ENCODE peak calls at places on chromosomes 6 and 20, in seven cellular contexts. P is GM13976, Y is mesothelial cell of epicardium, C is adrenal gland, R is endothelial cell of umbilical vein, M is endothelial cell, V is fibroblast of lung. L is an unnamed sample.

GRCh38 chr6:16129623-16130243 is 847 bp downstream of the MYLIP start:
- DNase-seq in P (no peak), Y (no peak), C (peak), R (peak), M (peak), V (peak), L (no peak)

GRCh38 chr20:44438782-44439181 is 36.9 kb upstream of the TTPAL start:
- DNase-seq in P (no peak), Y (no peak), C (no peak), R (no peak), M (no peak), V (no peak), L (no peak)

GRCh38 chr20:63969851-63970713 is at the start of gene ZNF512B:
- DNase-seq in P (peak), Y (peak), C (peak), R (no peak), M (peak), V (peak), L (peak)

GRCh38 chr20:44170796-44171410 is 16.1 kb downstream of the JPH2 start:
- DNase-seq in P (no peak), Y (no peak), C (no peak), R (no peak), M (no peak), V (no peak), L (no peak)

GRCh38 chr6:31351734-31352496 is 5.1 kb downstream of the HLA-B start:
- DNase-seq in P (no peak), Y (no peak), C (no peak), R (no peak), M (no peak), V (no peak), L (no peak)

GRCh38 chr6:9540534-9541126 is 874.2 kb downstream of the TFAP2A start:
- DNase-seq in P (peak), Y (no peak), C (no peak), R (peak), M (peak), V (peak), L (peak)

GRCh38 chr20:42678895-42679294 is 510.8 kb downstream of the PTPRT start:
- DNase-seq in P (no peak), Y (no peak), C (no peak), R (no peak), M (no peak), V (no peak), L (no peak)

GRCh38 chr6:110543106-110543505 is 66.7 kb upstream of the SLC22A16 start:
- DNase-seq in P (no peak), Y (no peak), C (no peak), R (no peak), M (no peak), V (no peak), L (no peak)

GRCh38 chr6:52881996-52882841 is 27.3 kb downstream of the GSTA3 start:
- DNase-seq in P (peak), Y (no peak), C (peak), R (peak), M (peak), V (peak), L (peak)

GRCh38 chr6:14762077-14762476 is 483.8 kb upstream of the JARID2 start:
- DNase-seq in P (no peak), Y (no peak), C (no peak), R (no peak), M (no peak), V (no peak), L (no peak)

GRCh38 chr20:25619514-25619913 is 4.3 kb downstream of the NANP start:
- DNase-seq in P (no peak), Y (no peak), C (peak), R (no peak), M (no peak), V (no peak), L (no peak)

GRCh38 chr20:844473-845225 is 11.1 kb downstream of the FAM110A start:
- DNase-seq in P (peak), Y (peak), C (peak), R (peak), M (peak), V (peak), L (peak)

GRCh38 chr20:50073500-50073899 is 39.5 kb downstream of the UBE2V1 start:
- DNase-seq in P (no peak), Y (no peak), C (no peak), R (no peak), M (no peak), V (no peak), L (no peak)

GRCh38 chr20:41454250-41454649 is 87.6 kb upstream of the EMILIN3 start:
- DNase-seq in P (no peak), Y (no peak), C (no peak), R (no peak), M (no peak), V (no peak), L (no peak)

GRCh38 chr20:33589059-33589458 is 73.1 kb upstream of the C20orf144 start:
- DNase-seq in P (no peak), Y (no peak), C (no peak), R (no peak), M (no peak), V (no peak), L (no peak)

GRCh38 chr20:1309439-1309847 is 19.5 kb downstream of the SDCBP2 start:
- DNase-seq in P (no peak), Y (no peak), C (no peak), R (no peak), M (no peak), V (no peak), L (no peak)

GRCh38 chr20:33933469-33933909 is 60.2 kb upstream of the RALY start:
- DNase-seq in P (peak), Y (no peak), C (peak), R (no peak), M (peak), V (no peak), L (peak)

GRCh38 chr6:134187154-134187553 is 130.8 kb downstream of the SGK1 start:
- DNase-seq in P (no peak), Y (no peak), C (no peak), R (no peak), M (no peak), V (no peak), L (no peak)

GRCh38 chr20:52684911-52685310 is 287.2 kb upstream of the TSHZ2 start:
- DNase-seq in P (no peak), Y (no peak), C (no peak), R (no peak), M (no peak), V (peak), L (no peak)

GRCh38 chr20:32231847-32232246 is 24.2 kb downstream of the POFUT1 start:
- DNase-seq in P (peak), Y (no peak), C (no peak), R (peak), M (peak), V (no peak), L (no peak)

GRCh38 chr6:12637960-12638641 is 78.5 kb upstream of the PHACTR1 start:
- DNase-seq in P (peak), Y (no peak), C (peak), R (peak), M (peak), V (peak), L (peak)

GRCh38 chr6:12635375-12635774 is 81.2 kb upstream of the PHACTR1 start:
- DNase-seq in P (no peak), Y (no peak), C (no peak), R (no peak), M (no peak), V (peak), L (no peak)

GRCh38 chr6:12640438-12640837 is 76.1 kb upstream of the PHACTR1 start:
- DNase-seq in P (no peak), Y (no peak), C (no peak), R (no peak), M (no peak), V (no peak), L (no peak)

GRCh38 chr6:12635813-12636212 is 80.8 kb upstream of the PHACTR1 start:
- DNase-seq in P (no peak), Y (no peak), C (no peak), R (no peak), M (no peak), V (peak), L (no peak)

DNA sequence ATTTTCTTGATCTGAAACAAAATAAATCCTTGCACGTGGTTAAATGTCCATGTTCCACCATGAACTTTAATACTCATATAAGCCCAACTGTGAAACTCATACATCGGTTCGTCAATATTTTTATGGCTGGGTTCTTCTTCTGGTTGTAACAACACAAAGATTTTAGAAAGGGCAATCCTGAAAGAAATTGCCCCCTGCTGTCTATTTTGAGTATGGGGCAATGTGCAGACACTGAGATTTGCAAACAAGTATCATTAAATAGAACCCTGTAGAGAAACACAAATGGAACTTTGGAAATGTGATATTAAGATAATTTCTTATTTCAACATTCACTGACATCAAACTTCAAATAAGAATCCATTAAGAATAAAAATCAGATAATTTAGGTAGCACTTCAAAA is 80.2 kb upstream of the PHACTR1 start:
- DNase-seq in P (no peak), Y (no peak), C (no peak), R (no peak), M (no peak), V (no peak), L (no peak)
- TF ChIP-seq CTCF in P (no peak), Y (no peak), C (no peak), R (peak), M (peak), V (no peak), L (no peak)

GRCh38 chr6:165889636-165890403 is 226.8 kb upstream of the PDE10A start:
- DNase-seq in P (no peak), Y (no peak), C (peak), R (no peak), M (peak), V (peak), L (no peak)
- TF ChIP-seq CTCF in P (peak), Y (peak), C (peak), R (no peak), M (peak), V (peak), L (peak)

GRCh38 chr6:903746-904145 is 210.8 kb upstream of the EXOC2 start:
- DNase-seq in P (no peak), Y (no peak), C (no peak), R (no peak), M (no peak), V (peak), L (no peak)

GRCh38 chr6:904994-905393 is 212.1 kb upstream of the EXOC2 start:
- DNase-seq in P (no peak), Y (no peak), C (no peak), R (no peak), M (no peak), V (no peak), L (no peak)

GRCh38 chr6:901696-902455 is 208.9 kb upstream of the EXOC2 start:
- DNase-seq in P (no peak), Y (no peak), C (no peak), R (no peak), M (no peak), V (no peak), L (no peak)

GRCh38 chr6:897561-898207 is 204.7 kb upstream of the EXOC2 start:
- DNase-seq in P (no peak), Y (no peak), C (no peak), R (no peak), M (no peak), V (no peak), L (no peak)

DNA sequence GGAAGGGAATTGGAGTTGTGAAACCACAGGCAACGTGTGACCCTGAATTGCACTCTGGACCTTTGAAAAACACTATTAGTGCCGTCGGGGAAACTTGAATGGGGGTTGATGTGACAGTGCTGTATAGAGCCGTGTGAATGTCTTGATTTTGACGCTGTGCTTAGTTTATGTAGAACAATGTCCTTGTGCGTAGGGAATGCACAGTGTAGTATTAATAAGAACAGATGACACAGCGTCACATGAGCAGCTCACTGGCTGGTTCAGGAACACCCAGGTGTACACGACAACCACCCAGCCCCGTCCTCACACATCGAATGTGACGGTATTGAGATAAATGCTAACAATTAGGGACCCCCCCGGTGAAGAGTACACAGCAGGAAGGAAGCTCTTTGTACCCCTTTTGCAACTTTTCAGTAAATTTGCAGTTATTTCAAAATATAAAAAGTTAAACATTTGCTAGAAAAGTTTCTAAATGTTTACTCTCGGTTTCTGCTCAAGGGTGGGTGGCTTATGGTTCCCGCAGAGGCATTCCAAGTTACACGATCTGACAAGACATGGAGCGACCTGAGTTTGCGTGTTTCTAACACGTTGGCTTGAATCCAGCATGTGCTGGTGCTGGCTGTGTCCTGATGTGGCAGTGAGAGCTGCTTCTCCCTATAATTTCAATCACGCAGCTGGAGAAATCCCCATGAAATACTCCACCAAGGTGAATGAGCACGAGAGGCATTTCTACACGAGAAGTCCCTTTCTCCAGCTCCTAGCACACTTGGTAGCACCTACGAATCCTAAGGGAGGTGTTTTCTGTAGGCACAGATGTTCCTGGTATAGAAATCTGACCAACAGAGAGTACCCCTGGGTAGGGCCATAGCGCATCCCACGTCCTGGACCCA is 208.0 kb upstream of the EXOC2 start:
- DNase-seq in P (no peak), Y (no peak), C (no peak), R (no peak), M (no peak), V (no peak), L (no peak)
- TF ChIP-seq CTCF in P (no peak), Y (no peak), C (no peak), R (no peak), M (no peak), V (no peak), L (no peak)

GRCh38 chr6:132598473-132598872 is 8.9 kb upstream of the TAAR5 start:
- DNase-seq in P (no peak), Y (no peak), C (no peak), R (no peak), M (peak), V (no peak), L (peak)
- TF ChIP-seq CTCF in P (peak), Y (no peak), C (no peak), R (peak), M (no peak), V (no peak), L (peak)

DNA sequence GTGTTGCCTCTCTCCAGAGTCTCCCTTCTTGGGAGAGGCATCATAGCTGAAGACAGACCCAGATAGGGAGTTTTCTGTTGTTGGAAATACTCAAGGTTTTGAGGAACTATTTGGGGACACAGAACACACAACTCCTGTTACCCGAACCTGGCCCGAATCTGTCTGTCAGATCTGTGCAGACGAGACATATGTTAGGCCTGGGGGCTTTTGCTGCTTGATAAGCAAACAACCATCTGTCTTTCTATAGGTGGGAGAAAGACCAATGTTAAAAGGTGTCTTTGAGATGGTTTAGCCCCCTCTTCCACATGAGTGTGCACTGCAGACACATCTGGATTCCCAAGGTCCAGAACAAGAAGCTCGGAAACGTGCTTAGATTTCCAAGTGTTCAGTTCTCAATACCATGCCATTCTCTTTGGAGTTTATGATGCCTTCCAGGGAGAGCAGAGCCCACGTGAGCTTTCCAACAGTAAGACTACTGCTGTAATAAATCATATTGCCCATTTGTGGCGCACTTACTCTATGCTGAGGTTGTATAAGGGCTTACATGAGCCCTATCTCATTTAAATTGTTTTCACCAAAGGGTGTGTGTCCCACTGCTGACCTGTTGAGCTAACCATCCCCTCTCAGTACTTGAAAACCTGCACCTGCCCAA is 3.8 kb upstream of the STX16 start:
- DNase-seq in P (no peak), Y (no peak), C (no peak), R (no peak), M (no peak), V (no peak), L (no peak)
- TF ChIP-seq CTCF in P (peak), Y (no peak), C (no peak), R (no peak), M (no peak), V (no peak), L (peak)

DNA sequence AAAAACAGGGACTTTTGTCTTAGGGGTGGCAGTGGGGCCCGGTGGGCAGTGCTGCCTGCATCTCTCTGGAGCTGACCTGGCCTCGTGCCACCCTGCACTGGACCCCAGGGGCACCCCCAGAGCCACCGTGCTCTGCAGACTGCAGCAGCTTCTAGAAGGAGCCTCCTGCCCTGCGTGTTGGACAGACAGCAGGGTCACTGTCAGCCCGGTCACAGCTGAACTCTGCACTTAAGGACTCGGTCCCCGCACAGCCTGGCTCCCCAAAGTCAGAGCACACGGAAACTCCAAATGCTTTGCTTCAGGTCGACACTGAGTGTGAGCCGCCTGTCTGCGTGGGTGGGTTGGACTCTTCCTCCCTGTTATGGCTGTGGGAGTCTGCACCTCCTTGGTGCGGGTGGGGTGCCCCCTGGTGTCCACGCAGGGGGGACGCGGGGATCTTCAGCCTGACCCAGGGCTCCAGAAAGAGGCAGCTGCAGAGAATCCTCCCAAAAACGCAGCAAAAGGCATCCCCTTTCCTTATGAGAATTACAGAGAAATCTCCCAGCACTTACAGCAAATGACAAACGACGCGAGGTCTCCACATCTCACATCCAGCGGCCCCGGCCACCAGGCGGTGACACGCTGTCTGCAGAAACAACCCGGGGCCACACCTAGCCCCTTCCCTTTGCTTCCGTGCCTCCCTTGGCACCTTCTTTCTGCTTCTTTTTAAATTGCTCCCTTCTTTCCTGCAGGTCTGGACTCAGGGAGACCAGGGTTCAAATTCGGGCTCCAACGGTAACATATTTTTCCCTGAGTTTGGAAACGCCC is 36.3 kb upstream of the DACT2 start:
- DNase-seq in P (no peak), Y (peak), C (peak), R (no peak), M (peak), V (no peak), L (no peak)
- TF ChIP-seq CTCF in P (no peak), Y (peak), C (no peak), R (peak), M (peak), V (no peak), L (no peak)

DNA sequence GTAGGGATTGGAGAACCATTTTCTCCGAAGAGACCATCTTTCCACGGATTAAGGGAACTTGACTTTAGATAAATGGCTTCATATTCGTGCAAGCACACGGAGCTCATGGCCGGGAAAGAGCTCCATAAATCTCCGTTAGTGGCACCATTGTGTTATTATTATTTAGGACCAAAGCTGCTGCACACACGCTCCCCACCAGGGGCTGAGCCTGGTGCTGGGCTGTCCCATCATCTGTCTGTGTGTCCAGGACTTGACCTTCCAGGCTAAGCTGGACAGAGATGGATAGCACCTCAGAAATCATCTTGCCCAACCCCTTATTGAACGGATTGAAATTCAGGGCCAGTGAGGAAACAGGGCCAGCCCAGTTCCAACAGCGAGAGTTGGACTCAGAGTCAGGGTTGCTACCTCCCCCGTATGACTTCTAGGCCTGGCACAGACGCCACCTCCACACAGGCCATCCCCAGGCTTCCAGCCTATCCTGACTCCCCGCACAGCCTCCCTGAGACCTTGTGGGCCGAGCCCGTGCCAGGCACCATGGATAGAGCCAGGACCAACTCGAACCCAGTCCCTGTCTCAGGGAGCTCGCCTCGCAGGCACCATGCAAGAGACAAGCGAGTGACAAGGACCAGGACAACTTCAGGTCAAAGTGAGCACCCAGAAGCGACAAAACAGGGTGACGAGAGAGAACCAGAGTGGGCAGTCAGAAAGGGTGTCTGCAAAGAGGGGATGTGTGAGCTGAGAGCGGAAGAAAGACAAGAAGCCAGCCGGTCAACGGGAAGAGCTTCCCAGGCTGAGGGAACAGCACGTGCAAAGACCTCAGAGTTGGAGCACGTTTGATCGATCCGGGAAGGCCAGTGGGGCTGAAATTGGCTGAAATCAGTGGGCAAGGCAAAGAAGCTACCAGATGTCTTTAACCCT is 45.4 kb downstream of the KIAA1755 start:
- DNase-seq in P (no peak), Y (no peak), C (no peak), R (no peak), M (no peak), V (no peak), L (no peak)
- TF ChIP-seq CTCF in P (no peak), Y (peak), C (no peak), R (peak), M (peak), V (peak), L (no peak)

L was measured in GM10248.